ENCODE peak calls at places on chromosomes 12 and 14, in seven cellular contexts. One of them, this sample, is unnamed.

GRCh38 chr12:110198386-110198785 is 74.2 kb downstream of the IFT81 start:
- DNase-seq in fibroblast of pulmonary artery: peak
- DNase-seq in tibial artery: no peak
- DNase-seq in body of pancreas: no peak
- DNase-seq in heart right ventricle: no peak
- DNase-seq in AG10803: no peak
- DNase-seq in mammary epithelial cell: no peak
- DNase-seq in this sample: no peak

GRCh38 chr12:13536219-13536910 is 339.8 kb downstream of the EMP1 start:
- DNase-seq in tibial artery: no peak
- DNase-seq in mammary epithelial cell: no peak
- DNase-seq in fibroblast of pulmonary artery: no peak
- DNase-seq in body of pancreas: no peak
- DNase-seq in heart right ventricle: no peak
- DNase-seq in AG10803: no peak
- DNase-seq in this sample: no peak

GRCh38 chr12:65892905-65893304 is 68.6 kb downstream of the HMGA2 start:
- DNase-seq in AG10803: peak
- DNase-seq in fibroblast of pulmonary artery: peak
- DNase-seq in mammary epithelial cell: peak
- DNase-seq in heart right ventricle: no peak
- DNase-seq in body of pancreas: no peak
- DNase-seq in tibial artery: no peak
- DNase-seq in this sample: no peak

GRCh38 chr12:6171409-6172015 is 28.7 kb upstream of the CD9 start:
- DNase-seq in tibial artery: peak
- DNase-seq in body of pancreas: no peak
- DNase-seq in mammary epithelial cell: no peak
- DNase-seq in heart right ventricle: peak
- DNase-seq in fibroblast of pulmonary artery: peak
- DNase-seq in AG10803: no peak
- DNase-seq in this sample: no peak

GRCh38 chr14:100885196-100886030 is 18.1 kb downstream of the RTL1 start:
- DNase-seq in heart right ventricle: no peak
- DNase-seq in fibroblast of pulmonary artery: no peak
- DNase-seq in body of pancreas: no peak
- DNase-seq in mammary epithelial cell: no peak
- DNase-seq in tibial artery: no peak
- DNase-seq in AG10803: peak
- DNase-seq in this sample: no peak

GRCh38 chr14:79016828-79017505 is 846.8 kb downstream of the NRXN3 start:
- DNase-seq in AG10803: peak
- DNase-seq in mammary epithelial cell: peak
- DNase-seq in heart right ventricle: no peak
- DNase-seq in fibroblast of pulmonary artery: peak
- DNase-seq in tibial artery: no peak
- DNase-seq in body of pancreas: no peak
- DNase-seq in this sample: no peak

GRCh38 chr12:96212456-96213375 is 18.5 kb downstream of the ELK3 start:
- DNase-seq in mammary epithelial cell: no peak
- DNase-seq in tibial artery: no peak
- DNase-seq in AG10803: no peak
- DNase-seq in heart right ventricle: no peak
- DNase-seq in body of pancreas: no peak
- DNase-seq in fibroblast of pulmonary artery: no peak
- DNase-seq in this sample: no peak

GRCh38 chr12:80684077-80684495 is 23.3 kb upstream of the MYF6 start:
- DNase-seq in tibial artery: no peak
- DNase-seq in heart right ventricle: no peak
- DNase-seq in mammary epithelial cell: no peak
- DNase-seq in AG10803: no peak
- DNase-seq in body of pancreas: no peak
- DNase-seq in fibroblast of pulmonary artery: no peak
- DNase-seq in this sample: no peak

GRCh38 chr14:99688629-99689028 is 4.5 kb downstream of the CYP46A1 start:
- DNase-seq in body of pancreas: no peak
- DNase-seq in fibroblast of pulmonary artery: no peak
- DNase-seq in mammary epithelial cell: no peak
- DNase-seq in heart right ventricle: no peak
- DNase-seq in AG10803: no peak
- DNase-seq in tibial artery: no peak
- DNase-seq in this sample: no peak

GRCh38 chr14:84483072-84483410 is 1046.9 kb upstream of the FLRT2 start:
- DNase-seq in mammary epithelial cell: no peak
- DNase-seq in fibroblast of pulmonary artery: no peak
- DNase-seq in AG10803: no peak
- DNase-seq in heart right ventricle: no peak
- DNase-seq in tibial artery: no peak
- DNase-seq in body of pancreas: no peak
- DNase-seq in this sample: no peak

GRCh38 chr14:100076133-100076532 is 10.9 kb downstream of the EVL start:
- DNase-seq in heart right ventricle: no peak
- DNase-seq in mammary epithelial cell: peak
- DNase-seq in AG10803: peak
- DNase-seq in body of pancreas: no peak
- DNase-seq in fibroblast of pulmonary artery: no peak
- DNase-seq in tibial artery: peak
- DNase-seq in this sample: no peak

GRCh38 chr14:77593501-77593911 is 22.9 kb downstream of the SPTLC2 start:
- DNase-seq in body of pancreas: no peak
- DNase-seq in heart right ventricle: no peak
- DNase-seq in mammary epithelial cell: no peak
- DNase-seq in AG10803: peak
- DNase-seq in tibial artery: no peak
- DNase-seq in fibroblast of pulmonary artery: peak
- DNase-seq in this sample: no peak

GRCh38 chr12:104175726-104176247 is 37.8 kb upstream of the NFYB start:
- DNase-seq in tibial artery: no peak
- DNase-seq in fibroblast of pulmonary artery: no peak
- DNase-seq in AG10803: no peak
- DNase-seq in body of pancreas: no peak
- DNase-seq in mammary epithelial cell: no peak
- DNase-seq in heart right ventricle: no peak
- DNase-seq in this sample: no peak

GRCh38 chr14:104806625-104807465 is 5.9 kb downstream of the ZBTB42 start:
- DNase-seq in AG10803: no peak
- DNase-seq in tibial artery: no peak
- DNase-seq in mammary epithelial cell: no peak
- DNase-seq in fibroblast of pulmonary artery: no peak
- DNase-seq in heart right ventricle: no peak
- DNase-seq in body of pancreas: no peak
- DNase-seq in this sample: no peak

GRCh38 chr12:25940886-25941285 is 17.6 kb upstream of the RASSF8 start:
- DNase-seq in mammary epithelial cell: no peak
- DNase-seq in body of pancreas: no peak
- DNase-seq in AG10803: no peak
- DNase-seq in heart right ventricle: no peak
- DNase-seq in fibroblast of pulmonary artery: no peak
- DNase-seq in tibial artery: no peak
- DNase-seq in this sample: no peak

GRCh38 chr12:106248177-106248848 is 493 bp upstream of the CKAP4 start:
- DNase-seq in body of pancreas: peak
- DNase-seq in AG10803: peak
- DNase-seq in mammary epithelial cell: peak
- DNase-seq in heart right ventricle: peak
- DNase-seq in fibroblast of pulmonary artery: peak
- DNase-seq in tibial artery: peak
- DNase-seq in this sample: no peak

DNA sequence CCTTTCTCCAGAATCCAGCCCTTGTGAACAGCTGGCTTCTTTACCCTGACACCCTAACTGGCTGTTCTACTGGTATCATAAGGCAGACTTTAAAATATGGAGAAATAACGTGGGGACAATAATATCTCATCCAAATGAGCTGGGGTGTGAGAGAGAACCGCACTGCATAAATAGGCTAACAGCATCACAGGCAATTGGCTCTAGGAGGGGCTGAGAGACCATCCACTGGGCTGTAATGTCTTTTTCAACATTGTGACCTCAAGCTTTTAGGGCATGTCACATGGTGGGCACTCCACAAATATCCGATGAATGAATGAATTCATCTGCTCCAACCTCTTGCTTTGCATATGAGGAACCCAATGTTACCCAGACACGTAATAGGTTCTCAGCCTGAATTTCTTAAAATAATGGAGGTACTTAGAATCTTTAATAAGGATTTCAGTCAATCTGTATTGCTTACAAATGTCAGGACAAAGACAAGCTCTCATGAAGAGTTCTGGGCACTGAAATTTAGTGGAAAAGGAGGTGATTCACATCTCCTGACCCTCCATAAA is 157.9 kb downstream of the SAMD4A start:
- DNase-seq in body of pancreas: no peak
- DNase-seq in AG10803: no peak
- DNase-seq in heart right ventricle: no peak
- DNase-seq in fibroblast of pulmonary artery: no peak
- DNase-seq in tibial artery: no peak
- DNase-seq in mammary epithelial cell: no peak
- DNase-seq in this sample: no peak
- TF ChIP-seq CTCF in body of pancreas: no peak
- TF ChIP-seq CTCF in AG10803: no peak
- TF ChIP-seq CTCF in heart right ventricle: no peak
- TF ChIP-seq CTCF in fibroblast of pulmonary artery: no peak
- TF ChIP-seq CTCF in tibial artery: no peak
- TF ChIP-seq CTCF in mammary epithelial cell: no peak
- TF ChIP-seq CTCF in this sample: no peak

GRCh38 chr12:40107098-40107802 is 1.4 kb upstream of the SLC2A13 start:
- DNase-seq in tibial artery: peak
- DNase-seq in fibroblast of pulmonary artery: peak
- DNase-seq in mammary epithelial cell: peak
- DNase-seq in AG10803: peak
- DNase-seq in body of pancreas: peak
- DNase-seq in heart right ventricle: peak
- DNase-seq in this sample: peak

GRCh38 chr12:40105515-40106201 is at the start of gene SLC2A13:
- DNase-seq in fibroblast of pulmonary artery: peak
- DNase-seq in mammary epithelial cell: peak
- DNase-seq in heart right ventricle: peak
- DNase-seq in AG10803: peak
- DNase-seq in tibial artery: peak
- DNase-seq in body of pancreas: peak
- DNase-seq in this sample: no peak

GRCh38 chr12:40106202-40106533 is 287 bp upstream of the SLC2A13 start:
- DNase-seq in AG10803: no peak
- DNase-seq in mammary epithelial cell: no peak
- DNase-seq in fibroblast of pulmonary artery: no peak
- DNase-seq in body of pancreas: no peak
- DNase-seq in tibial artery: no peak
- DNase-seq in heart right ventricle: no peak
- DNase-seq in this sample: no peak

GRCh38 chr12:40106655-40107054 is 774 bp upstream of the SLC2A13 start:
- DNase-seq in heart right ventricle: no peak
- DNase-seq in mammary epithelial cell: no peak
- DNase-seq in body of pancreas: no peak
- DNase-seq in fibroblast of pulmonary artery: no peak
- DNase-seq in tibial artery: no peak
- DNase-seq in AG10803: no peak
- DNase-seq in this sample: no peak

GRCh38 chr12:40107803-40108620 is 2.1 kb upstream of the SLC2A13 start:
- DNase-seq in heart right ventricle: no peak
- DNase-seq in AG10803: no peak
- DNase-seq in fibroblast of pulmonary artery: no peak
- DNase-seq in mammary epithelial cell: peak
- DNase-seq in tibial artery: no peak
- DNase-seq in body of pancreas: peak
- DNase-seq in this sample: no peak
- TF ChIP-seq CTCF in heart right ventricle: peak
- TF ChIP-seq CTCF in AG10803: no peak
- TF ChIP-seq CTCF in fibroblast of pulmonary artery: no peak
- TF ChIP-seq CTCF in mammary epithelial cell: no peak
- TF ChIP-seq CTCF in tibial artery: peak
- TF ChIP-seq CTCF in body of pancreas: no peak
- TF ChIP-seq CTCF in this sample: no peak

GRCh38 chr14:22039938-22040780 is 366.5 kb upstream of the OR4E1 start:
- DNase-seq in body of pancreas: no peak
- DNase-seq in mammary epithelial cell: peak
- DNase-seq in heart right ventricle: no peak
- DNase-seq in tibial artery: no peak
- DNase-seq in AG10803: no peak
- DNase-seq in fibroblast of pulmonary artery: peak
- DNase-seq in this sample: no peak
- TF ChIP-seq CTCF in body of pancreas: peak
- TF ChIP-seq CTCF in mammary epithelial cell: peak
- TF ChIP-seq CTCF in heart right ventricle: no peak
- TF ChIP-seq CTCF in tibial artery: no peak
- TF ChIP-seq CTCF in AG10803: no peak
- TF ChIP-seq CTCF in fibroblast of pulmonary artery: peak
- TF ChIP-seq CTCF in this sample: peak

GRCh38 chr12:119988440-119988787 is 622 bp upstream of the BICDL1 start:
- DNase-seq in tibial artery: no peak
- DNase-seq in heart right ventricle: no peak
- DNase-seq in body of pancreas: no peak
- DNase-seq in AG10803: peak
- DNase-seq in mammary epithelial cell: no peak
- DNase-seq in fibroblast of pulmonary artery: peak
- DNase-seq in this sample: no peak
- TF ChIP-seq CTCF in tibial artery: no peak
- TF ChIP-seq CTCF in heart right ventricle: no peak
- TF ChIP-seq CTCF in body of pancreas: no peak
- TF ChIP-seq CTCF in AG10803: peak
- TF ChIP-seq CTCF in mammary epithelial cell: no peak
- TF ChIP-seq CTCF in fibroblast of pulmonary artery: peak
- TF ChIP-seq CTCF in this sample: peak

GRCh38 chr14:95683793-95684192 is 2.4 kb upstream of the TCL1B start:
- DNase-seq in AG10803: no peak
- DNase-seq in heart right ventricle: no peak
- DNase-seq in body of pancreas: peak
- DNase-seq in mammary epithelial cell: no peak
- DNase-seq in tibial artery: no peak
- DNase-seq in fibroblast of pulmonary artery: no peak
- DNase-seq in this sample: no peak
- TF ChIP-seq CTCF in AG10803: peak
- TF ChIP-seq CTCF in heart right ventricle: no peak
- TF ChIP-seq CTCF in body of pancreas: peak
- TF ChIP-seq CTCF in mammary epithelial cell: peak
- TF ChIP-seq CTCF in tibial artery: peak
- TF ChIP-seq CTCF in fibroblast of pulmonary artery: peak
- TF ChIP-seq CTCF in this sample: peak

GRCh38 chr12:71938728-71939385 is at the start of gene TPH2:
- DNase-seq in AG10803: peak
- DNase-seq in tibial artery: no peak
- DNase-seq in mammary epithelial cell: peak
- DNase-seq in fibroblast of pulmonary artery: peak
- DNase-seq in heart right ventricle: peak
- DNase-seq in body of pancreas: peak
- DNase-seq in this sample: peak
- TF ChIP-seq CTCF in AG10803: peak
- TF ChIP-seq CTCF in tibial artery: no peak
- TF ChIP-seq CTCF in mammary epithelial cell: peak
- TF ChIP-seq CTCF in fibroblast of pulmonary artery: peak
- TF ChIP-seq CTCF in heart right ventricle: peak
- TF ChIP-seq CTCF in body of pancreas: no peak
- TF ChIP-seq CTCF in this sample: peak